ENCODE peak calls at places on chromosome X, in nine cellular contexts. One of them, this sample, is unnamed.
A peak's percentile ranks its signal among the peaks of the same experiment; 100 is the strongest.

GRCh38 chrX:73214366-73215094 is at the start of gene NAP1L2:
- DNase-seq in cardiac muscle cell: peak; percentile 62
- DNase-seq in CD4-positive, alpha-beta T cell: peak; percentile 25
- DNase-seq in SK-N-SH: no peak
- DNase-seq in PC-3: peak; percentile 77
- DNase-seq in esophagus squamous epithelium: no peak
- DNase-seq in uterus: peak; percentile 41
- DNase-seq in hepatocyte: peak; percentile 20
- DNase-seq in effector memory CD4-positive, alpha-beta T cell: peak; percentile 14
- DNase-seq in this sample: peak; percentile 43

GRCh38 chrX:130085551-130085986 is 24.7 kb downstream of the ELF4 start:
- DNase-seq in cardiac muscle cell: no peak
- DNase-seq in CD4-positive, alpha-beta T cell: no peak
- DNase-seq in SK-N-SH: no peak
- DNase-seq in PC-3: no peak
- DNase-seq in esophagus squamous epithelium: no peak
- DNase-seq in uterus: no peak
- DNase-seq in hepatocyte: no peak
- DNase-seq in effector memory CD4-positive, alpha-beta T cell: no peak
- DNase-seq in this sample: no peak

GRCh38 chrX:85544609-85545008 is 165.1 kb upstream of the POF1B start:
- DNase-seq in cardiac muscle cell: no peak
- DNase-seq in CD4-positive, alpha-beta T cell: no peak
- DNase-seq in SK-N-SH: no peak
- DNase-seq in PC-3: peak; percentile 37
- DNase-seq in esophagus squamous epithelium: no peak
- DNase-seq in uterus: no peak
- DNase-seq in hepatocyte: no peak
- DNase-seq in effector memory CD4-positive, alpha-beta T cell: no peak
- DNase-seq in this sample: no peak

GRCh38 chrX:144722307-144722706 is 525.0 kb upstream of the SPANXN1 start:
- DNase-seq in cardiac muscle cell: no peak
- DNase-seq in CD4-positive, alpha-beta T cell: no peak
- DNase-seq in SK-N-SH: no peak
- DNase-seq in PC-3: no peak
- DNase-seq in esophagus squamous epithelium: no peak
- DNase-seq in uterus: no peak
- DNase-seq in hepatocyte: no peak
- DNase-seq in effector memory CD4-positive, alpha-beta T cell: no peak
- DNase-seq in this sample: no peak

GRCh38 chrX:623599-624323 is 6.8 kb upstream of the SHOX start:
- DNase-seq in cardiac muscle cell: no peak
- DNase-seq in CD4-positive, alpha-beta T cell: no peak
- DNase-seq in SK-N-SH: no peak
- DNase-seq in PC-3: no peak
- DNase-seq in esophagus squamous epithelium: no peak
- DNase-seq in uterus: no peak
- DNase-seq in hepatocyte: no peak
- DNase-seq in effector memory CD4-positive, alpha-beta T cell: no peak
- DNase-seq in this sample: no peak

GRCh38 chrX:153598541-153599191 is at the start of gene CCNQ:
- DNase-seq in cardiac muscle cell: peak; percentile 51
- DNase-seq in CD4-positive, alpha-beta T cell: peak; percentile 19
- DNase-seq in SK-N-SH: peak; percentile 57
- DNase-seq in PC-3: peak; percentile 15
- DNase-seq in esophagus squamous epithelium: no peak
- DNase-seq in uterus: no peak
- DNase-seq in hepatocyte: peak; percentile 55
- DNase-seq in effector memory CD4-positive, alpha-beta T cell: no peak
- DNase-seq in this sample: peak; percentile 13

GRCh38 chrX:38699603-38700110 is 101.6 kb upstream of the MID1IP1 start:
- DNase-seq in cardiac muscle cell: peak; percentile 4
- DNase-seq in CD4-positive, alpha-beta T cell: no peak
- DNase-seq in SK-N-SH: no peak
- DNase-seq in PC-3: no peak
- DNase-seq in esophagus squamous epithelium: no peak
- DNase-seq in uterus: no peak
- DNase-seq in hepatocyte: no peak
- DNase-seq in effector memory CD4-positive, alpha-beta T cell: no peak
- DNase-seq in this sample: no peak

GRCh38 chrX:143664302-143664701 is 28.4 kb upstream of the SLITRK4 start:
- DNase-seq in cardiac muscle cell: peak; percentile 30
- DNase-seq in CD4-positive, alpha-beta T cell: no peak
- DNase-seq in SK-N-SH: peak; percentile 11
- DNase-seq in PC-3: peak; percentile 53
- DNase-seq in esophagus squamous epithelium: no peak
- DNase-seq in uterus: no peak
- DNase-seq in hepatocyte: peak; percentile 42
- DNase-seq in effector memory CD4-positive, alpha-beta T cell: no peak
- DNase-seq in this sample: no peak

GRCh38 chrX:120504569-120504968 is 35.5 kb upstream of the LAMP2 start:
- DNase-seq in cardiac muscle cell: no peak
- DNase-seq in CD4-positive, alpha-beta T cell: no peak
- DNase-seq in SK-N-SH: no peak
- DNase-seq in PC-3: peak; percentile 82
- DNase-seq in esophagus squamous epithelium: no peak
- DNase-seq in uterus: no peak
- DNase-seq in hepatocyte: no peak
- DNase-seq in effector memory CD4-positive, alpha-beta T cell: no peak
- DNase-seq in this sample: peak; percentile 65

GRCh38 chrX:47650164-47651042 is at the start of gene ELK1:
- DNase-seq in cardiac muscle cell: peak; percentile 95
- DNase-seq in CD4-positive, alpha-beta T cell: peak; percentile 84
- DNase-seq in SK-N-SH: peak; percentile 89
- DNase-seq in PC-3: peak; percentile 97
- DNase-seq in esophagus squamous epithelium: peak; percentile 62
- DNase-seq in uterus: peak; percentile 93
- DNase-seq in hepatocyte: peak; percentile 95
- DNase-seq in effector memory CD4-positive, alpha-beta T cell: peak; percentile 87
- DNase-seq in this sample: peak; percentile 94

GRCh38 chrX:124497386-124497785 is 151.0 kb downstream of the SH2D1A start:
- DNase-seq in cardiac muscle cell: no peak
- DNase-seq in CD4-positive, alpha-beta T cell: no peak
- DNase-seq in SK-N-SH: no peak
- DNase-seq in PC-3: peak; percentile 73
- DNase-seq in esophagus squamous epithelium: no peak
- DNase-seq in uterus: no peak
- DNase-seq in hepatocyte: no peak
- DNase-seq in effector memory CD4-positive, alpha-beta T cell: no peak
- DNase-seq in this sample: no peak

GRCh38 chrX:78168065-78168464 is 28.6 kb upstream of the TAF9B start:
- DNase-seq in cardiac muscle cell: no peak
- DNase-seq in CD4-positive, alpha-beta T cell: no peak
- DNase-seq in SK-N-SH: no peak
- DNase-seq in PC-3: peak; percentile 63
- DNase-seq in esophagus squamous epithelium: no peak
- DNase-seq in uterus: no peak
- DNase-seq in hepatocyte: no peak
- DNase-seq in effector memory CD4-positive, alpha-beta T cell: no peak
- DNase-seq in this sample: no peak

GRCh38 chrX:154378059-154378798 is 866 bp upstream of the EMD start:
- DNase-seq in cardiac muscle cell: no peak
- DNase-seq in CD4-positive, alpha-beta T cell: peak; percentile 47
- DNase-seq in SK-N-SH: peak; percentile 85
- DNase-seq in PC-3: peak; percentile 45
- DNase-seq in esophagus squamous epithelium: no peak
- DNase-seq in uterus: peak; percentile 73
- DNase-seq in hepatocyte: peak; percentile 57
- DNase-seq in effector memory CD4-positive, alpha-beta T cell: no peak
- DNase-seq in this sample: no peak

GRCh38 chrX:116272328-116272727 is 101.8 kb downstream of the AGTR2 start:
- DNase-seq in cardiac muscle cell: no peak
- DNase-seq in CD4-positive, alpha-beta T cell: no peak
- DNase-seq in SK-N-SH: no peak
- DNase-seq in PC-3: peak; percentile 90
- DNase-seq in esophagus squamous epithelium: no peak
- DNase-seq in uterus: no peak
- DNase-seq in hepatocyte: peak; percentile 5
- DNase-seq in effector memory CD4-positive, alpha-beta T cell: no peak
- DNase-seq in this sample: peak; percentile 96

GRCh38 chrX:131068945-131069719 is 11.0 kb downstream of the ARHGAP36 start:
- DNase-seq in cardiac muscle cell: peak; percentile 84
- DNase-seq in CD4-positive, alpha-beta T cell: no peak
- DNase-seq in SK-N-SH: peak; percentile 82
- DNase-seq in PC-3: peak; percentile 28
- DNase-seq in esophagus squamous epithelium: no peak
- DNase-seq in uterus: no peak
- DNase-seq in hepatocyte: peak; percentile 54
- DNase-seq in effector memory CD4-positive, alpha-beta T cell: no peak
- DNase-seq in this sample: no peak

GRCh38 chrX:74349387-74349786 is 45.4 kb downstream of the ZCCHC13 start:
- DNase-seq in cardiac muscle cell: no peak
- DNase-seq in CD4-positive, alpha-beta T cell: no peak
- DNase-seq in SK-N-SH: no peak
- DNase-seq in PC-3: peak; percentile 69
- DNase-seq in esophagus squamous epithelium: no peak
- DNase-seq in uterus: no peak
- DNase-seq in hepatocyte: no peak
- DNase-seq in effector memory CD4-positive, alpha-beta T cell: no peak
- DNase-seq in this sample: peak; percentile 59

GRCh38 chrX:103536732-103537131 is 17.4 kb upstream of the RAB40A start:
- DNase-seq in cardiac muscle cell: no peak
- DNase-seq in CD4-positive, alpha-beta T cell: no peak
- DNase-seq in SK-N-SH: no peak
- DNase-seq in PC-3: no peak
- DNase-seq in esophagus squamous epithelium: no peak
- DNase-seq in uterus: no peak
- DNase-seq in hepatocyte: no peak
- DNase-seq in effector memory CD4-positive, alpha-beta T cell: no peak
- DNase-seq in this sample: no peak

GRCh38 chrX:40543661-40544328 is 37.0 kb upstream of the ATP6AP2 start:
- DNase-seq in cardiac muscle cell: peak; percentile 78
- DNase-seq in CD4-positive, alpha-beta T cell: no peak
- DNase-seq in SK-N-SH: peak; percentile 40
- DNase-seq in PC-3: peak; percentile 82
- DNase-seq in esophagus squamous epithelium: no peak
- DNase-seq in uterus: no peak
- DNase-seq in hepatocyte: peak; percentile 84
- DNase-seq in effector memory CD4-positive, alpha-beta T cell: no peak
- DNase-seq in this sample: peak; percentile 14

GRCh38 chrX:149898554-149898953 is 17.6 kb downstream of the MAGEA8 start:
- DNase-seq in cardiac muscle cell: no peak
- DNase-seq in CD4-positive, alpha-beta T cell: no peak
- DNase-seq in SK-N-SH: no peak
- DNase-seq in PC-3: no peak
- DNase-seq in esophagus squamous epithelium: no peak
- DNase-seq in uterus: no peak
- DNase-seq in hepatocyte: no peak
- DNase-seq in effector memory CD4-positive, alpha-beta T cell: no peak
- DNase-seq in this sample: no peak

GRCh38 chrX:129000018-129000417 is 523.3 kb downstream of the SMARCA1 start:
- DNase-seq in cardiac muscle cell: no peak
- DNase-seq in CD4-positive, alpha-beta T cell: no peak
- DNase-seq in SK-N-SH: no peak
- DNase-seq in PC-3: no peak
- DNase-seq in esophagus squamous epithelium: no peak
- DNase-seq in uterus: no peak
- DNase-seq in hepatocyte: no peak
- DNase-seq in effector memory CD4-positive, alpha-beta T cell: no peak
- DNase-seq in this sample: no peak

DNA sequence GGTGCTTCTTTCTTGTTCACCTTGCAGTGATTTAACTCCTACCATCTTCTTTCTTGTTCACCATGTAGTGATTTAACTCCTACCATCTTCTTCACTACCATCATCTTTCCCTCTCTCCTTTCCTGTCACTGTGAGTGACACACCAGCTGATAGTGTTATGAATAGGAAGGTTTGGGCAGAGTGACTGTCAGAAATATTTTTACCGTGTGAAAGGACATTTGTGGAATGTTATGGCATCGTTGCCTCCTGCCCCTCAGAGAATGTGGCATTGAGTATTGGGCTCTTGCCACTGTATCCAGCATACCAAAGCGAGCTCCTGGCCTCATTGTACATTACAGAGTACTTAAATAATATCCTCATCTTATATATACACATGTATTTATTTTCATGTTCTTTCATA is 90.8 kb upstream of the AMOT start:
- DNase-seq in cardiac muscle cell: no peak
- DNase-seq in CD4-positive, alpha-beta T cell: no peak
- DNase-seq in SK-N-SH: no peak
- DNase-seq in PC-3: no peak
- DNase-seq in esophagus squamous epithelium: no peak
- DNase-seq in uterus: no peak
- DNase-seq in hepatocyte: no peak
- DNase-seq in effector memory CD4-positive, alpha-beta T cell: no peak
- DNase-seq in this sample: no peak
- H3K27me3 ChIP-seq in cardiac muscle cell: no peaks in the 10 kb centered on the region
- H3K27me3 ChIP-seq in CD4-positive, alpha-beta T cell: no peaks in the 10 kb centered on the region
- H3K27me3 ChIP-seq in SK-N-SH: peaks cover 4% of the 10 kb centered on the region
- H3K27me3 ChIP-seq in PC-3: no peaks in the 10 kb centered on the region
- H3K27me3 ChIP-seq in esophagus squamous epithelium: no peaks in the 10 kb centered on the region
- H3K27me3 ChIP-seq in uterus: no peaks in the 10 kb centered on the region
- H3K27me3 ChIP-seq in hepatocyte: no peaks in the 10 kb centered on the region
- H3K27me3 ChIP-seq in effector memory CD4-positive, alpha-beta T cell: no peaks in the 10 kb centered on the region
- H3K27me3 ChIP-seq in this sample: no peaks in the 10 kb centered on the region

GRCh38 chrX:151184705-151185104 is 8.3 kb downstream of the GPR50 start:
- DNase-seq in cardiac muscle cell: no peak
- DNase-seq in CD4-positive, alpha-beta T cell: no peak
- DNase-seq in SK-N-SH: no peak
- DNase-seq in PC-3: no peak
- DNase-seq in esophagus squamous epithelium: no peak
- DNase-seq in uterus: no peak
- DNase-seq in hepatocyte: no peak
- DNase-seq in effector memory CD4-positive, alpha-beta T cell: no peak
- DNase-seq in this sample: no peak
- H3K27me3 ChIP-seq in cardiac muscle cell: peaks cover 53% of the 10 kb centered on the region
- H3K27me3 ChIP-seq in CD4-positive, alpha-beta T cell: peaks cover 26% of the 10 kb centered on the region
- H3K27me3 ChIP-seq in SK-N-SH: peaks cover 19% of the 10 kb centered on the region
- H3K27me3 ChIP-seq in PC-3: peaks cover 44% of the 10 kb centered on the region
- H3K27me3 ChIP-seq in esophagus squamous epithelium: peaks cover 30% of the 10 kb centered on the region
- H3K27me3 ChIP-seq in uterus: no peaks in the 10 kb centered on the region
- H3K27me3 ChIP-seq in hepatocyte: peaks cover 33% of the 10 kb centered on the region
- H3K27me3 ChIP-seq in effector memory CD4-positive, alpha-beta T cell: no peaks in the 10 kb centered on the region
- H3K27me3 ChIP-seq in this sample: peaks cover 14% of the 10 kb centered on the region

DNA sequence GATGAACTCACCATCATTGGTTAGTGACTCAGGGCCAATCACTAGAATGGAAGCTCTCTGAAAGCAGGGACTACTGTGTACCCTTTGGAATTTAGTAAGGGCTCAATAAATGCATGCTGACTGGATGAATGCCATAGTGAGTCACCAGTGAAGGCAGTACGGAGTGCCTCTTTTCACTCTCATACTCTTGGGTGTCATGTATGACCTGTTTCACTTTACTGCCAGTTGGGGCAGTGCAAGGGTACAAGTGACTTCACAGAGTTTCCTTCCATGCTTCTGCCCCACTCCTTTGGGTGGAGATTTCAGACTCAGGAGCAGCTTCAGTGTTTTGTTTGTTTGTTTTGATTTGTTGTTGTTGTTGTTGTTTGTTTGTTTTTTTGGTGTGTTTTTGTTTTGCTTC is 57.7 kb downstream of the SOX3 start:
- DNase-seq in cardiac muscle cell: no peak
- DNase-seq in CD4-positive, alpha-beta T cell: no peak
- DNase-seq in SK-N-SH: no peak
- DNase-seq in PC-3: no peak
- DNase-seq in esophagus squamous epithelium: no peak
- DNase-seq in uterus: no peak
- DNase-seq in hepatocyte: no peak
- DNase-seq in effector memory CD4-positive, alpha-beta T cell: no peak
- DNase-seq in this sample: no peak
- H3K27me3 ChIP-seq in cardiac muscle cell: peaks cover 7% of the 10 kb centered on the region
- H3K27me3 ChIP-seq in CD4-positive, alpha-beta T cell: no peaks in the 10 kb centered on the region
- H3K27me3 ChIP-seq in SK-N-SH: no peaks in the 10 kb centered on the region
- H3K27me3 ChIP-seq in PC-3: no peaks in the 10 kb centered on the region
- H3K27me3 ChIP-seq in esophagus squamous epithelium: no peaks in the 10 kb centered on the region
- H3K27me3 ChIP-seq in uterus: no peaks in the 10 kb centered on the region
- H3K27me3 ChIP-seq in hepatocyte: no peaks in the 10 kb centered on the region
- H3K27me3 ChIP-seq in effector memory CD4-positive, alpha-beta T cell: no peaks in the 10 kb centered on the region
- H3K27me3 ChIP-seq in this sample: no peaks in the 10 kb centered on the region

GRCh38 chrX:137081239-137081638 is 47.4 kb upstream of the GPR101 start:
- DNase-seq in cardiac muscle cell: no peak
- DNase-seq in CD4-positive, alpha-beta T cell: no peak
- DNase-seq in SK-N-SH: no peak
- DNase-seq in PC-3: no peak
- DNase-seq in esophagus squamous epithelium: no peak
- DNase-seq in uterus: no peak
- DNase-seq in hepatocyte: no peak
- DNase-seq in effector memory CD4-positive, alpha-beta T cell: no peak
- DNase-seq in this sample: no peak
- H3K27me3 ChIP-seq in cardiac muscle cell: no peaks in the 10 kb centered on the region
- H3K27me3 ChIP-seq in CD4-positive, alpha-beta T cell: peaks cover 3% of the 10 kb centered on the region
- H3K27me3 ChIP-seq in SK-N-SH: no peaks in the 10 kb centered on the region
- H3K27me3 ChIP-seq in PC-3: no peaks in the 10 kb centered on the region
- H3K27me3 ChIP-seq in esophagus squamous epithelium: no peaks in the 10 kb centered on the region
- H3K27me3 ChIP-seq in uterus: no peaks in the 10 kb centered on the region
- H3K27me3 ChIP-seq in hepatocyte: no peaks in the 10 kb centered on the region
- H3K27me3 ChIP-seq in effector memory CD4-positive, alpha-beta T cell: no peaks in the 10 kb centered on the region
- H3K27me3 ChIP-seq in this sample: no peaks in the 10 kb centered on the region